ENCODE peak calls at places on chromosome 9, in four cellular contexts. A is neural progenitor cell, O is PC-3, D is H9. H is an unnamed sample.
A peak's percentile ranks its signal among the peaks of the same experiment; 100 is the strongest.

GRCh38 chr9:72149231-72149975 is at the start of gene GDA:
- DNase-seq in O (no peak), A (peak; percentile 66), D (peak; percentile 42), H (no peak)

GRCh38 chr9:110126986-110127864 is 80.7 kb downstream of the C9orf152 start:
- DNase-seq in O (no peak), A (peak; percentile 41), D (peak; percentile 70), H (peak; percentile 55)

GRCh38 chr9:109107402-109108240 is 12.1 kb downstream of the TMEM245 start:
- DNase-seq in O (peak; percentile 66), A (no peak), D (no peak), H (peak; percentile 75)

GRCh38 chr9:93094294-93095204 is 1.5 kb upstream of the CARD19 start:
- DNase-seq in O (no peak), A (peak; percentile 27), D (no peak), H (no peak)

GRCh38 chr9:114538241-114538640 is 33.0 kb upstream of the WHRN start:
- DNase-seq in D (peak; percentile 78), A (peak; percentile 45), O (peak; percentile 15), H (no peak)

GRCh38 chr9:21994996-21995651 is 533 bp downstream of the CDKN2B-AS1 start:
- DNase-seq in A (peak; percentile 87), D (peak; percentile 76), O (peak; percentile 63), H (peak; percentile 63)

GRCh38 chr9:110142868-110143866 is 64.8 kb downstream of the C9orf152 start:
- DNase-seq in D (peak; percentile 45), A (peak; percentile 42), O (peak; percentile 6), H (no peak)

GRCh38 chr9:114371986-114372917 is 15.5 kb downstream of the AKNA start:
- DNase-seq in A (no peak), O (peak; percentile 76), D (no peak), H (peak; percentile 20)

GRCh38 chr9:121743441-121744001 is 92.1 kb downstream of the DAB2IP start:
- DNase-seq in O (peak; percentile 82), D (peak; percentile 80), A (peak; percentile 94), H (peak; percentile 75)

GRCh38 chr9:34185778-34186551 is 7.1 kb downstream of the UBAP1 start:
- DNase-seq in O (peak; percentile 93), A (no peak), D (no peak), H (peak; percentile 99)

GRCh38 chr9:93536874-93537273 is 39.5 kb upstream of the PHF2 start:
- DNase-seq in D (no peak), O (no peak), A (peak; percentile 12), H (no peak)

GRCh38 chr9:32550046-32550608 is 2.0 kb upstream of the SMIM27 start:
- DNase-seq in O (no peak), A (peak; percentile 33), D (no peak), H (peak; percentile 41)

GRCh38 chr9:136093995-136094881 is 851 bp downstream of the NACC2 start:
- DNase-seq in A (peak; percentile 60), D (no peak), O (peak; percentile 44), H (peak; percentile 42)

GRCh38 chr9:114552716-114553115 is 34.9 kb upstream of the ATP6V1G1 start:
- DNase-seq in A (no peak), O (peak; percentile 50), D (no peak), H (peak; percentile 13)

GRCh38 chr9:115121140-115121710 is 3.3 kb upstream of the TNC start:
- DNase-seq in A (no peak), D (no peak), O (peak; percentile 85), H (peak; percentile 95)

GRCh38 chr9:26375448-26375847 is 517.2 kb downstream of the CAAP1 start:
- DNase-seq in A (no peak), O (peak; percentile 78), D (no peak), H (no peak)

GRCh38 chr9:96460877-96461276 is 10.9 kb downstream of the HABP4 start:
- DNase-seq in A (no peak), D (no peak), O (no peak), H (no peak)

GRCh38 chr9:110828148-110828730 is 159.6 kb downstream of the MUSK start:
- DNase-seq in O (no peak), A (peak; percentile 17), D (no peak), H (peak; percentile 69)

GRCh38 chr9:133132174-133132573 is 11.1 kb upstream of the RALGDS start:
- DNase-seq in O (no peak), D (no peak), A (no peak), H (no peak)

GRCh38 chr9:113580041-113580953 is 116.8 kb downstream of the RGS3 start:
- DNase-seq in O (peak; percentile 89), A (no peak), D (no peak), H (no peak)

GRCh38 chr9:119117409-119117808 is 251.8 kb downstream of the BRINP1 start:
- DNase-seq in D (no peak), O (no peak), A (no peak), H (no peak)

GRCh38 chr9:4615251-4615650 is 46.8 kb upstream of the PLPP6 start:
- DNase-seq in A (no peak), D (no peak), O (peak; percentile 4), H (peak; percentile 81)

GRCh38 chr9:93576296-93577044 is at the start of gene PHF2:
- DNase-seq in O (no peak), D (no peak), A (peak; percentile 59), H (peak; percentile 14)

GRCh38 chr9:114223564-114224246 is 68.4 kb downstream of the COL27A1 start:
- DNase-seq in O (peak; percentile 84), D (no peak), A (no peak), H (peak; percentile 78)

GRCh38 chr9:107833295-107833694 is 343.7 kb upstream of the KLF4 start:
- DNase-seq in D (no peak), A (no peak), O (no peak), H (no peak)

GRCh38 chr9:98805506-98806272 is 1.8 kb upstream of the GALNT12 start:
- DNase-seq in D (no peak), O (no peak), A (no peak), H (peak; percentile 70)

GRCh38 chr9:128420651-128421473 is at the start of gene CERCAM:
- DNase-seq in D (peak; percentile 65), A (peak; percentile 81), O (peak; percentile 36), H (no peak)

GRCh38 chr9:137451976-137452760 is 7.0 kb downstream of the NSMF start:
- DNase-seq in O (no peak), D (no peak), A (no peak), H (no peak)

GRCh38 chr9:105295986-105296385 is 51.5 kb downstream of the SLC44A1 start:
- DNase-seq in A (peak; percentile 45), D (no peak), O (no peak), H (no peak)

GRCh38 chr9:103649086-103649485 is 445.0 kb upstream of the SMC2 start:
- DNase-seq in O (no peak), D (no peak), A (no peak), H (no peak)

GRCh38 chr9:34328500-34328982 is 527 bp downstream of the KIF24 start:
- DNase-seq in A (peak; percentile 13), O (peak; percentile 29), D (no peak), H (no peak)

GRCh38 chr9:133390713-133391112 is 14.5 kb downstream of the STKLD1 start:
- DNase-seq in O (no peak), D (no peak), A (no peak), H (no peak)

GRCh38 chr9:22643541-22643940 is 196.9 kb downstream of the DMRTA1 start:
- DNase-seq in D (no peak), A (no peak), O (no peak), H (no peak)

GRCh38 chr9:17229945-17230560 is 95.2 kb downstream of the CNTLN start:
- DNase-seq in O (peak; percentile 3), D (no peak), A (no peak), H (no peak)
- H3K9ac ChIP-seq in O (no peak overlapping the region), D (no peak overlapping the region), A (no peak overlapping the region), H (no peak overlapping the region)

DNA sequence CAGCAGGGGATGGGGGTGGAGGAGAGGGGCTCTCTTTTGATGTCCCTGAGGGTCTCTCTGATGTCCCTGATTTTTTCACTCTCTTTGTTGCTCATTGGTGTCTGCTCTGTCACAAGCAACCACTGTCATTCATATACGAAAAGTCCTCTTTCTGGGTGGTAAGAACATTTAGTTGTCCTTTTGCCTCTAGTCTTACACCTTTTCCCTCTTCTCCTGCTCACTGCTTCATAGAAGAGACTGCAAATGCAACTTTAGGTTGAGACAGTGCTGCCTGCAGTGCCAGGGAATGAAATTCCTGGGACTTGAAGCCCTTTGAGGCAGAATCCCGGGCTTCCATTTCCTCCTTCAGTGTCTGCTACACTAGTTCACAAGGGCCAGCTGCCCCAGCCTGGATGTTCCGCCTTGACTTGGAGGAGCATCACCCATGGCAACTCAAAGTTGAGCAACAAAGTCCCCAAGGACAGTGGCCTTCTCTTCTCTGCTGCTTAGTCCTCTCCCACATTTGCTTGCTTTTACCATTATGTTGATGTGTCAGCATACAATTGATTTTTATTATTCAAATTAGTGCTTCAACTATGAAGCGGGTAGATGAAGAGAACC is 94.7 kb upstream of the RUSC2 start:
- DNase-seq in D (no peak), O (no peak), A (no peak), H (no peak)
- H3K4me2 ChIP-seq in D (no peak overlapping the region), O (no peak overlapping the region), A (no peak overlapping the region), H (no peak overlapping the region)

GRCh38 chr9:123753011-123753410 is 176.9 kb downstream of the DENND1A start:
- DNase-seq in A (no peak), D (no peak), O (no peak), H (no peak)

GRCh38 chr9:123756484-123757106 is 173.3 kb downstream of the DENND1A start:
- DNase-seq in D (no peak), O (no peak), A (peak; percentile 29), H (no peak)

GRCh38 chr9:123757547-123757946 is 172.4 kb downstream of the DENND1A start:
- DNase-seq in D (no peak), A (no peak), O (no peak), H (no peak)

GRCh38 chr9:123749580-123750202 is 180.2 kb downstream of the DENND1A start:
- DNase-seq in O (no peak), A (no peak), D (no peak), H (peak; percentile 26)

GRCh38 chr9:123753669-123754307 is 176.1 kb downstream of the DENND1A start:
- DNase-seq in O (no peak), D (no peak), A (no peak), H (no peak)
- H3K4me1 ChIP-seq in O (no peaks in the 10 kb centered on the region), D (no peaks in the 10 kb centered on the region), A (peaks cover 38% of the 10 kb centered on the region), H (no peaks in the 10 kb centered on the region)

GRCh38 chr9:89660286-89660685 is 55.5 kb downstream of the GADD45G start:
- DNase-seq in D (no peak), A (no peak), O (no peak), H (no peak)

GRCh38 chr9:89663264-89663970 is 58.6 kb downstream of the GADD45G start:
- DNase-seq in A (no peak), O (no peak), D (no peak), H (no peak)

GRCh38 chr9:89662718-89663246 is 58.0 kb downstream of the GADD45G start:
- DNase-seq in O (no peak), D (no peak), A (no peak), H (no peak)

GRCh38 chr9:89661391-89661949 is 56.7 kb downstream of the GADD45G start:
- DNase-seq in D (no peak), A (no peak), O (no peak), H (no peak)

DNA sequence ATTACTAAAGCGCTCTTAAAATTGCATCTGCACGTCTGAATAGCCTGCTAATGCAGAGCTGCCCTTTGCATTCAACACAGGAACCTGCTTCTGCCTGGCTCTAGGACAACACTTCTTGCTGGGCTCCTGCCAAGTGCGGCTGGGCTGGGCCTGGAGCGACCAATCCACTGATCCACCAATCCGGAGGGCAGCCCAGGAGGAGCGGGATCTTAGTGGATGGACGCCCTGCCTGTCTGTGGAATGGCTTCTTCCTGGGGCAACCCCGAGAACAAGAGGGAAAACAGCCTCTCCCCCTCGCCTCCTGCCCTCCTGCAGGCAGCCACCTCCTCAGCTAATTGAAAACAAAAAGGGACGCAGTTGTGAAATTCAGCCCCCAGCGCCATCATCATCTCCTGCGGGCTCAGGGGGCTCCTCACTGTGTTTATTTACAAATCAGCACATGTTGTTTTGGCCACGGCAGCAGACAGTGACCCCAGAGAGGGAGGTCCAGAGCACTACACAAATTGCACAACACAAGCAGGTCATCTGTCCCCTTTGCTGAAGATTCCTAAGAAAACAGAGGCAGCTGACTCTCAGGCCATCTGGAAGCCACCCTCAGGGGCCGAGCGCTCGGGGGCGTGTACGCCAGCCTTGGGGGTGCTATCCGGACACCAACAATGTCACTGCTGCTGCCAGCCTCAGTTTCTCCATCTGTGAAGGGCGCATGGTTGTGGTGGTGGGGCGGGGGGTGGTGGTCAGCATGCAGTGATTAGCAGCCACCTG is 57.3 kb downstream of the GADD45G start:
- DNase-seq in O (peak; percentile 38), D (peak; percentile 98), A (peak; percentile 91), H (peak; percentile 95)
- H3K9ac ChIP-seq in O (no peak overlapping the region), D (no peak overlapping the region), A (no peak overlapping the region), H (peak overlapping the region; percentile 50)